ENCODE peak calls at places on chromosomes 5 and 9, in six cellular contexts. J, B, G, N, X and L are unnamed samples.

GRCh38 chr5:81233080-81233634 is at the start of gene CKMT2:
- DNase-seq in J (peak; percentile 88), B (peak; percentile 97), G (no peak), N (peak; percentile 89), X (peak; percentile 81), L (no peak)

GRCh38 chr5:72110401-72111013 is 3.2 kb downstream of the MAP1B start:
- DNase-seq in J (no peak), B (no peak), G (no peak), N (no peak), X (no peak), L (no peak)

GRCh38 chr5:44740655-44741054 is 68.1 kb upstream of the MRPS30 start:
- DNase-seq in J (no peak), B (no peak), G (no peak), N (no peak), X (no peak), L (no peak)

GRCh38 chr9:71037521-71037920 is 83.9 kb downstream of the TRPM3 start:
- DNase-seq in J (no peak), B (no peak), G (no peak), N (no peak), X (no peak), L (no peak)

GRCh38 chr5:139975306-139975705 is 67.8 kb downstream of the NRG2 start:
- DNase-seq in J (no peak), B (no peak), G (no peak), N (no peak), X (no peak), L (no peak)

GRCh38 chr9:113808391-113809191 is 67.5 kb upstream of the ZNF618 start:
- DNase-seq in J (no peak), B (no peak), G (no peak), N (no peak), X (peak; percentile 58), L (no peak)

GRCh38 chr9:124384849-124385248 is 30.4 kb downstream of the PSMB7 start:
- DNase-seq in J (no peak), B (no peak), G (no peak), N (no peak), X (no peak), L (no peak)

GRCh38 chr9:109721021-109721420 is 59.0 kb upstream of the PALM2AKAP2 start:
- DNase-seq in J (no peak), B (peak; percentile 68), G (no peak), N (no peak), X (no peak), L (no peak)

GRCh38 chr9:87554177-87554940 is 56.7 kb downstream of the DAPK1 start:
- DNase-seq in J (no peak), B (peak; percentile 34), G (no peak), N (no peak), X (no peak), L (no peak)

GRCh38 chr9:87276851-87277251 is 220.8 kb upstream of the DAPK1 start:
- DNase-seq in J (no peak), B (no peak), G (no peak), N (no peak), X (no peak), L (no peak)

GRCh38 chr5:32545102-32545847 is 40.1 kb upstream of the SUB1 start:
- DNase-seq in J (no peak), B (no peak), G (no peak), N (no peak), X (no peak), L (peak; percentile 16)

GRCh38 chr9:115276621-115277020 is 158.7 kb upstream of the TNC start:
- DNase-seq in J (no peak), B (no peak), G (no peak), N (no peak), X (no peak), L (peak; percentile 69)

GRCh38 chr9:129069128-129069824 is 11.6 kb upstream of the DOLPP1 start:
- DNase-seq in J (peak; percentile 85), B (peak; percentile 51), G (peak; percentile 28), N (peak; percentile 85), X (no peak), L (peak; percentile 79)

GRCh38 chr9:91074866-91075265 is 273.2 kb downstream of the SYK start:
- DNase-seq in J (no peak), B (no peak), G (no peak), N (no peak), X (no peak), L (no peak)

GRCh38 chr5:126998201-126998631 is 32.1 kb downstream of the MARCHF3 start:
- DNase-seq in J (no peak), B (peak; percentile 72), G (no peak), N (no peak), X (no peak), L (peak; percentile 89)

GRCh38 chr9:119289740-119290139 is 79.5 kb downstream of the BRINP1 start:
- DNase-seq in J (peak; percentile 60), B (peak; percentile 80), G (no peak), N (no peak), X (no peak), L (peak; percentile 89)

GRCh38 chr5:1594336-1595106 is 70.8 kb upstream of the LPCAT1 start:
- DNase-seq in J (peak; percentile 76), B (peak; percentile 98), G (peak; percentile 69), N (peak; percentile 95), X (peak; percentile 60), L (no peak)

GRCh38 chr5:137144656-137145055 is 354.5 kb downstream of the SPOCK1 start:
- DNase-seq in J (no peak), B (no peak), G (no peak), N (no peak), X (no peak), L (no peak)

GRCh38 chr5:43603535-43604363 is 769 bp downstream of the NNT start:
- DNase-seq in J (peak; percentile 82), B (peak; percentile 79), G (peak; percentile 58), N (peak; percentile 82), X (peak; percentile 41), L (peak; percentile 66)

GRCh38 chr9:113931140-113931539 is 55.0 kb downstream of the ZNF618 start:
- DNase-seq in J (no peak), B (no peak), G (no peak), N (no peak), X (no peak), L (no peak)

GRCh38 chr5:80481019-80481893 is 6.6 kb upstream of the FAM151B start:
- DNase-seq in J (no peak), B (peak; percentile 66), G (no peak), N (no peak), X (no peak), L (peak; percentile 82)

GRCh38 chr9:73054091-73054490 is 97.6 kb upstream of the ANXA1 start:
- DNase-seq in J (no peak), B (no peak), G (no peak), N (no peak), X (no peak), L (no peak)

GRCh38 chr5:93072831-93073459 is 508.1 kb downstream of the NR2F1-AS1 start:
- DNase-seq in J (no peak), B (no peak), G (no peak), N (no peak), X (no peak), L (no peak)

DNA sequence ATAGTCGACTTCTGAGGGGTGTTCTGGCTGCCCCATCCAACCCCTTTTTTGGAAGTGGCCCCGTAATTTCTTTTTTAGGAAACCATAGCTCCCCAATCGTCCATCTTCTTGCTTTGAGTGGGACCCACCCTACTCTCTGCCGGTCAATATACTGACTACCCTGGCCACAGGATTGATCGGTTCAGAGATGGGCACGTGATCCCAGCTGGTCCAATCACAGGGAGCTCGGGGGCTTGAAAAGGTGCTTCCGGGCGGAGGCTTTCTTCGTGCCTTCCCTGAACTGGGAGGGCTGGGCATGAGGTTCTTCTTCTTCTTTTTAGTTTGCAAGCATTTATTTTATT is 78.7 kb upstream of the SH3PXD2B start:
- DNase-seq in J (no peak), B (peak; percentile 51), G (no peak), N (peak; percentile 37), X (no peak), L (no peak)
- H3K4me3 ChIP-seq in J (no peak overlapping the region), B (no peak overlapping the region), G (no peak overlapping the region), N (no peak overlapping the region), X (no peak overlapping the region), L (no peak overlapping the region)

DNA sequence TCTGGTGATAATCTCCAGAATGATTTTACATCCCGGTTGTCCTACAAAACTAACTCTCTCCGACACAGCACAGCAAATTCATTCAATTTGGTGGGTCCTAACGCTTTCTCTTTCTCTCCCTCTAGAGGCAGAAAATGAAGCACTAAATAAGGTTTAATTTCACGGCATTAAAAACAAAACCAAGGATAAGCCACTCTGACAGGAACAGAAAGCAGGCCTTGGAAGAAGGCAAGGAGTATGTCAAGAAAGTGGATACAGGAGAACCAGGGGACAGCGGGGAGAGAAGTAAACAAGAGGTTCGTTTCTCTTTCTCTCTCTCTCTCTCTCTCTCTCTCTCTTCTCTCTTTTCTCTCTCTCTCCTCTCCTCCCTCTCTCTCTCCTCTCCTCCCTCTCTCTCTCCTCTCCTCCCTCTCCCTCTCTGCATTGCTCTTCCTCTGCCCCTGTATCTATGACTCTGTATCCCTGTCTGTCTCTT is 49.8 kb downstream of the EBF1 start:
- DNase-seq in J (no peak), B (no peak), G (no peak), N (no peak), X (no peak), L (no peak)
- H3K4me1 ChIP-seq in J (peaks cover 29% of the 10 kb centered on the region), B (no peaks in the 10 kb centered on the region), G (no peaks in the 10 kb centered on the region), N (peaks cover 4% of the 10 kb centered on the region), X (peaks cover 9% of the 10 kb centered on the region), L (peaks cover 27% of the 10 kb centered on the region)

GRCh38 chr5:24407486-24407885 is 237.3 kb downstream of the CDH10 start:
- DNase-seq in J (no peak), B (no peak), G (no peak), N (no peak), X (no peak), L (no peak)

GRCh38 chr5:24397601-24398000 is 247.2 kb downstream of the CDH10 start:
- DNase-seq in J (no peak), B (no peak), G (no peak), N (no peak), X (no peak), L (no peak)

GRCh38 chr5:24401767-24402166 is 243.0 kb downstream of the CDH10 start:
- DNase-seq in J (no peak), B (no peak), G (no peak), N (no peak), X (no peak), L (no peak)
- H3K4me3 ChIP-seq in J (no peak overlapping the region), B (no peak overlapping the region), G (no peak overlapping the region), N (no peak overlapping the region), X (no peak overlapping the region), L (no peak overlapping the region)

GRCh38 chr5:38831909-38832308 is 13.9 kb upstream of the OSMR start:
- DNase-seq in J (no peak), B (peak; percentile 71), G (no peak), N (no peak), X (no peak), L (peak; percentile 58)

GRCh38 chr5:38832810-38833209 is 13.0 kb upstream of the OSMR start:
- DNase-seq in J (no peak), B (no peak), G (no peak), N (no peak), X (no peak), L (no peak)

GRCh38 chr5:38837416-38837815 is 8.4 kb upstream of the OSMR start:
- DNase-seq in J (no peak), B (no peak), G (no peak), N (no peak), X (no peak), L (no peak)

GRCh38 chr5:38837932-38838331 is 7.9 kb upstream of the OSMR start:
- DNase-seq in J (no peak), B (no peak), G (no peak), N (no peak), X (no peak), L (no peak)

DNA sequence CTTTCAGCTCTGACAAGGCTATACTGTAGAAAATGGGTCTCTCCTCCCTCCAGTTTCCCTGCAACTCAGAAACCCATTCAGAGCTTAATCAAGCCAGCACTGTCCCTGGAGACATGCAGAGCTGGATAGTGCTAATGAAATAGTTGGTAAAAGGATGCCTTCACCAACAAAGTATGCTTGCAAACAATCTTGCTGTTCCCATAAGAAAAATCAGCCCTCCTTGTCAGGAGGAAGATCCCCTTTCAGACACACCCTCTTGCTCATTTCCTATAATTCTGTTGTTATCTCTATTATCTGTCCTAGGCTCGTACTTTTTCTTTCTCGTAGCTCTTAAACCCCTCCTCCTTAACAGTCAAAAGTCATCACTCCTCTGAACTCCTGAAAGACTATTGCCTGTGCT is 9.9 kb upstream of the OSMR start:
- DNase-seq in J (no peak), B (no peak), G (no peak), N (no peak), X (no peak), L (no peak)
- H3K4me1 ChIP-seq in J (no peaks in the 10 kb centered on the region), B (no peaks in the 10 kb centered on the region), G (no peaks in the 10 kb centered on the region), N (no peaks in the 10 kb centered on the region), X (no peaks in the 10 kb centered on the region), L (no peaks in the 10 kb centered on the region)